ENCODE peak calls at places on chromosomes 5 and 9, in nine cellular contexts. K is neural crest cell; S is keratinocyte; W is upper lobe of left lung; E is body of pancreas; Q is tibial artery; G is bronchial epithelial cell; Y is CD8-positive, alpha-beta T cell; O is dorsolateral prefrontal cortex. C is an unnamed sample.
A peak's percentile ranks its signal among the peaks of the same experiment; 100 is the strongest.

GRCh38 chr9:117777823-117778222 is 73.6 kb downstream of the TLR4 start:
- DNase-seq in K (no peak), S (no peak), W (no peak), E (no peak), Q (no peak), G (no peak), Y (no peak), O (no peak), C (no peak)

GRCh38 chr5:157827429-157827828 is 31.5 kb downstream of the CLINT1 start:
- DNase-seq in K (no peak), S (no peak), W (no peak), E (no peak), Q (no peak), G (no peak), Y (no peak), O (no peak), C (no peak)

GRCh38 chr5:87340716-87341115 is 72.0 kb downstream of the CCNH start:
- DNase-seq in K (no peak), S (no peak), W (no peak), E (no peak), Q (no peak), G (no peak), Y (no peak), O (no peak), C (no peak)

GRCh38 chr9:3244963-3245653 is 280.7 kb downstream of the RFX3 start:
- DNase-seq in K (no peak), S (no peak), W (peak; percentile 26), E (no peak), Q (no peak), G (no peak), Y (no peak), O (no peak), C (no peak)

GRCh38 chr9:115691097-115691496 is 462.5 kb upstream of the PAPPA start:
- DNase-seq in K (no peak), S (peak; percentile 77), W (no peak), E (no peak), Q (no peak), G (peak; percentile 100), Y (no peak), O (no peak), C (peak; percentile 98)

GRCh38 chr5:98846526-98846925 is 73.1 kb downstream of the RGMB start:
- DNase-seq in K (no peak), S (no peak), W (no peak), E (no peak), Q (no peak), G (no peak), Y (no peak), O (no peak), C (no peak)

GRCh38 chr9:123651273-123651672 is 278.7 kb downstream of the DENND1A start:
- DNase-seq in K (no peak), S (no peak), W (no peak), E (no peak), Q (no peak), G (no peak), Y (no peak), O (no peak), C (no peak)

GRCh38 chr9:81132318-81132717 is 557.0 kb downstream of the TLE1 start:
- DNase-seq in K (no peak), S (no peak), W (no peak), E (no peak), Q (no peak), G (peak; percentile 21), Y (no peak), O (no peak), C (no peak)

GRCh38 chr9:137306546-137307254 is 4.6 kb upstream of the NRARP start:
- DNase-seq in K (no peak), S (no peak), W (no peak), E (peak; percentile 75), Q (peak; percentile 65), G (no peak), Y (no peak), O (no peak), C (no peak)

GRCh38 chr9:133125706-133126696 is 5.0 kb upstream of the RALGDS start:
- DNase-seq in K (no peak), S (no peak), W (no peak), E (peak; percentile 70), Q (no peak), G (no peak), Y (no peak), O (no peak), C (peak; percentile 23)

GRCh38 chr5:132840896-132841818 is 10.7 kb upstream of the SHROOM1 start:
- DNase-seq in K (no peak), S (no peak), W (peak; percentile 79), E (no peak), Q (no peak), G (peak; percentile 64), Y (no peak), O (no peak), C (peak; percentile 44)

GRCh38 chr5:155915626-155916025 is 411.3 kb upstream of the SGCD start:
- DNase-seq in K (no peak), S (no peak), W (no peak), E (no peak), Q (no peak), G (no peak), Y (no peak), O (no peak), C (no peak)

GRCh38 chr5:152237531-152237930 is 167.5 kb downstream of the NMUR2 start:
- DNase-seq in K (no peak), S (no peak), W (no peak), E (no peak), Q (no peak), G (peak; percentile 46), Y (no peak), O (no peak), C (no peak)

GRCh38 chr5:64680289-64680688 is 10.0 kb upstream of the SHISAL2B start:
- DNase-seq in K (no peak), S (no peak), W (no peak), E (no peak), Q (no peak), G (peak; percentile 44), Y (no peak), O (no peak), C (peak; percentile 4)

GRCh38 chr9:120713257-120714087 is 798 bp downstream of the MEGF9 start:
- DNase-seq in K (peak; percentile 14), S (no peak), W (no peak), E (peak; percentile 40), Q (peak; percentile 71), G (no peak), Y (peak; percentile 4), O (peak; percentile 58), C (no peak)

GRCh38 chr5:316210-317085 is 5.1 kb upstream of the AHRR start:
- DNase-seq in K (no peak), S (no peak), W (no peak), E (no peak), Q (no peak), G (no peak), Y (no peak), O (no peak), C (no peak)

DNA sequence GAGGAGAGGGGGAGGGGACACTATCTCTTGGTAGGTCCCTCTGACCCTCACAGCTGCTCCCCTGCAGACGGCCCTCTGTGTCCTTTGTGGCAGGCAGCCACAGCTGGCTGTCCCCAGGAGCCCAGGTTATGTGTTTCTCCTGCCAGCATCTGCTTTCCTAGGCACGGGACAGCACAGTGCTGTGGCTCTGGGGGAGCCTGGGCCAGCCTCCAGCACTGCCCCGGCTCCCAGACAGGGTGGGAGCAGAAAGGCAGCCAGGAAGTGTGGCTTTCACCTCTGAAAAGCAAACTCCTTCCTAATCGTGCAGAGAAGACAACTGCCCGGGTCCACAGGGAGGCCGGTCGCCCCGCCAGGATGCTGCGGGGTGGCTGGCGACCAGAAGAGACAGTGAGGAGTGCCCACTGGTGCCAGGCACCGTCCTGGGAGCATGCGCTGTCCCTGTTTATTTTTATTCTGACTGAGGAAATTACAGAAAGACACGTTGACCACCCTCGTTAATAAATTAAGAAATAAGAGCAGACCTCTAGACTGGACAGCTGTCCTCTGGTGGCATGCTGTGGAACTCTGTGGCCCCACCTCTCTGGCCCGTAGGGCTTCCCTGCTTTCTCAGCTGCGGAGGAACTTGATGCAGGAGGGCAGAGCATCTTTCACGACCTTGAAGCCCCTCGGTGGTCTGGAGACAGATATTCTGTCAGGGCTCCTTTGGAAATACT is 240.3 kb downstream of the FANCC start:
- DNase-seq in K (no peak), S (no peak), W (peak; percentile 18), E (peak; percentile 17), Q (peak; percentile 74), G (no peak), Y (no peak), O (no peak), C (no peak)
- TF ChIP-seq CTCF in K (no peak), S (no peak), W (no peak), E (no peak), Q (peak; percentile 12), G (no peak), Y (no peak), O (no peak), C (no peak)

DNA sequence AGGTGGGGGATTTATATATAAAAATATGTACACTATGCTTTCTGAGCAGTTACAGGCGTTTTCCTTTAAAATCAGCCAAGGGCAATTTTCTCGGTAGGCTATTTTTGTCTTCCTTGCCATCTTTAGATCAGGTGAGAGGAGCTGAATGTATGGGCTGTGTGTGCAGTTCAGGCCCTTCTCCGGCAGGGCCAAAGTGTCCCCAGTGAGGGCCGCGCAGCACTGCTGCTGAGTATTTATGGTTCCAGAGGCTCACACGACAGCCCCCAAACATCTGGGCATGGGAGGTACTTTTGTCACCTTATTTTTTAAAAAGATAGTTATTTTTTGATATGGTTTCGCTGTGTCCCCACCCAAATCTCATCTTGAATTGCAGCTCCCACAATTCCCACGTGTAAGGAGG is 11.5 kb downstream of the GFPT2 start:
- DNase-seq in K (no peak), S (no peak), W (no peak), E (no peak), Q (no peak), G (no peak), Y (no peak), O (no peak), C (no peak)
- TF ChIP-seq CTCF in K (no peak), S (no peak), W (no peak), E (no peak), Q (no peak), G (no peak), Y (no peak), O (no peak), C (no peak)

DNA sequence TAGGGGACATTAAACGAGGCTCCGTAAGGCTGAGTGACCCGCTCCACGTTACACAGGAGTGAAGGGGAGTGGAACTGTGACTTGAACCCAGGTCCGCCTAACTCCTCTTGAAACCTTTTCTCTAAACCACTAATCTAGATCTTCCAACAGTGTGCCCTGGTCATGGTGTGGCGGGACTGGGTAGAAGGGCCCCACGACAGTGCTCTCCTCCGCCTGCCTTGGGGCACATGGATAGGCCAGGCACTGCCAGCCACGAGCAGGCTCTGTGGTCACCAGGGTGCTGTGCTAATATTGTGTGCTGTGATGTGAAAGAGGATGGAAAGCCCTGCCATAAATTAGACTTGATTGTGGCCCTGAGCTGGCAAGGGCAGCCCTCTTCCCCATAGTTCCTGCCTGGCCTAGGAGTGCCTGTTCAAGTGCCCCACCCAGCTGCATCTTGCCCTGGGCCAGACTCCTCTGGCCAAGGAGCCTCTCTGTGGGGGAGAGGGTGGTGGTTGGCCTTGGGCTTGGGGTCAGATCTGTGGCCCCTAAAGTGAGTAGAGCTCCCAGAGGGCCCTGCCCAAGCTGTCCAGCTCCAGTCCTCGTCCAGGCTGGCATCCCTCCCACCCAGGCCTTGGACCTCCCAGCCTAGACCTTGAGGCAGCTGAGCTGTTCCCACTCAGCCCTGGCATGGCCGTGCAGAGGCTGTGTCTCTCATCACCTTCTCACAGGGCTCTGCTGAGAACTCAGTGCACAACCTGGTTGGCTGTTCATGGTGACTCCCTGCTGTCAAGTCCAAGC is 67.8 kb upstream of the TBC1D2 start:
- DNase-seq in K (no peak), S (no peak), W (no peak), E (no peak), Q (no peak), G (no peak), Y (no peak), O (no peak), C (no peak)
- TF ChIP-seq CTCF in K (no peak), S (no peak), W (no peak), E (no peak), Q (no peak), G (no peak), Y (no peak), O (no peak), C (no peak)

GRCh38 chr9:135848341-135849047 is 58.9 kb downstream of the CAMSAP1 start:
- DNase-seq in K (no peak), S (no peak), W (no peak), E (no peak), Q (no peak), G (no peak), Y (no peak), O (no peak), C (no peak)
- TF ChIP-seq CTCF in K (no peak), S (no peak), W (no peak), E (no peak), Q (no peak), G (no peak), Y (no peak), O (no peak), C (no peak)

C was measured in HFFc6.